ENCODE peak calls at places on chromosomes 7 and 10, in four cellular contexts. R is stimulated activated effector memory CD8-positive, alpha-beta T cell treated with anti-CD3 and anti-CD28 coated beads, Interleukin-12 subunit alpha, Interleukin-12 subunit beta, amount 100 ng/mL, for 72 hours; P is NCI-H345; U is A172. B is an unnamed sample.

GRCh38 chr7:44791278-44792219 is 4.9 kb upstream of the PPIA start:
- DNase-seq in R (no peak), P (no peak), U (peak), B (no peak)

GRCh38 chr7:22631730-22632129 is 95.3 kb upstream of the IL6 start:
- DNase-seq in R (no peak), P (no peak), U (no peak), B (no peak)

GRCh38 chr7:127833641-127834040 is 181.6 kb downstream of the SND1 start:
- DNase-seq in R (no peak), P (no peak), U (no peak), B (no peak)

GRCh38 chr7:2757904-2758672 is 70.1 kb downstream of the AMZ1 start:
- DNase-seq in R (peak), P (peak), U (peak), B (peak)

GRCh38 chr7:26284477-26284876 is 7.2 kb upstream of the SNX10 start:
- DNase-seq in R (no peak), P (no peak), U (no peak), B (no peak)

GRCh38 chr10:36725581-36726520 is 399.5 kb upstream of the ANKRD30A start:
- DNase-seq in R (no peak), P (peak), U (peak), B (no peak)

GRCh38 chr7:130351664-130352015 is 7.0 kb downstream of the CPA5 start:
- DNase-seq in R (no peak), P (peak), U (no peak), B (no peak)

GRCh38 chr10:24849051-24849450 is 103.4 kb downstream of the PRTFDC1 start:
- DNase-seq in R (no peak), P (peak), U (no peak), B (no peak)